ENCODE peak calls at places on chromosomes 12 and 14, in ten cellular contexts. One of them, this sample, is unnamed. For H3K27me3, the result is how much of the 10 kb centered on the place peaks cover.

GRCh38 chr12:14901228-14901562 is 15.5 kb upstream of the MGP start:
- DNase-seq in colonic mucosa: no peak
- DNase-seq in tibial nerve: no peak
- DNase-seq in cardiac muscle cell: no peak
- DNase-seq in breast epithelium: no peak
- DNase-seq in fibroblast of lung: no peak
- DNase-seq in endodermal cell: peak
- DNase-seq in keratinocyte: no peak
- DNase-seq in ovary: no peak
- DNase-seq in tibial artery: no peak
- DNase-seq in this sample: no peak

GRCh38 chr12:100672075-100672592 is 98.7 kb downstream of the GAS2L3 start:
- DNase-seq in colonic mucosa: peak
- DNase-seq in tibial nerve: no peak
- DNase-seq in cardiac muscle cell: no peak
- DNase-seq in breast epithelium: no peak
- DNase-seq in fibroblast of lung: no peak
- DNase-seq in endodermal cell: peak
- DNase-seq in keratinocyte: no peak
- DNase-seq in ovary: no peak
- DNase-seq in tibial artery: no peak
- DNase-seq in this sample: no peak

GRCh38 chr14:58639842-58640484 is 2.2 kb downstream of the DACT1 start:
- DNase-seq in colonic mucosa: peak
- DNase-seq in tibial nerve: no peak
- DNase-seq in cardiac muscle cell: peak
- DNase-seq in breast epithelium: no peak
- DNase-seq in fibroblast of lung: peak
- DNase-seq in endodermal cell: peak
- DNase-seq in keratinocyte: no peak
- DNase-seq in ovary: no peak
- DNase-seq in tibial artery: peak
- DNase-seq in this sample: no peak

GRCh38 chr12:9243999-9244649 is 35.9 kb upstream of the PZP start:
- DNase-seq in colonic mucosa: no peak
- DNase-seq in tibial nerve: no peak
- DNase-seq in cardiac muscle cell: no peak
- DNase-seq in breast epithelium: no peak
- DNase-seq in fibroblast of lung: no peak
- DNase-seq in endodermal cell: no peak
- DNase-seq in keratinocyte: no peak
- DNase-seq in ovary: no peak
- DNase-seq in tibial artery: no peak
- DNase-seq in this sample: no peak

GRCh38 chr12:25694072-25694471 is 141.0 kb upstream of the LMNTD1 start:
- DNase-seq in colonic mucosa: no peak
- DNase-seq in tibial nerve: peak
- DNase-seq in cardiac muscle cell: peak
- DNase-seq in breast epithelium: no peak
- DNase-seq in fibroblast of lung: peak
- DNase-seq in endodermal cell: no peak
- DNase-seq in keratinocyte: no peak
- DNase-seq in ovary: no peak
- DNase-seq in tibial artery: peak
- DNase-seq in this sample: no peak

GRCh38 chr14:92471919-92472318 is 41.7 kb upstream of the RIN3 start:
- DNase-seq in colonic mucosa: peak
- DNase-seq in tibial nerve: no peak
- DNase-seq in cardiac muscle cell: peak
- DNase-seq in breast epithelium: no peak
- DNase-seq in fibroblast of lung: peak
- DNase-seq in endodermal cell: peak
- DNase-seq in keratinocyte: peak
- DNase-seq in ovary: no peak
- DNase-seq in tibial artery: no peak
- DNase-seq in this sample: peak

GRCh38 chr12:77189463-77189862 is 124.1 kb upstream of the E2F7 start:
- DNase-seq in colonic mucosa: no peak
- DNase-seq in tibial nerve: no peak
- DNase-seq in cardiac muscle cell: peak
- DNase-seq in breast epithelium: no peak
- DNase-seq in fibroblast of lung: peak
- DNase-seq in endodermal cell: no peak
- DNase-seq in keratinocyte: peak
- DNase-seq in ovary: no peak
- DNase-seq in tibial artery: no peak
- DNase-seq in this sample: peak

GRCh38 chr12:130547480-130548155 is 168.5 kb downstream of the RIMBP2 start:
- DNase-seq in colonic mucosa: no peak
- DNase-seq in tibial nerve: no peak
- DNase-seq in cardiac muscle cell: no peak
- DNase-seq in breast epithelium: no peak
- DNase-seq in fibroblast of lung: no peak
- DNase-seq in endodermal cell: no peak
- DNase-seq in keratinocyte: no peak
- DNase-seq in ovary: no peak
- DNase-seq in tibial artery: no peak
- DNase-seq in this sample: no peak

GRCh38 chr12:6171409-6172015 is 28.7 kb upstream of the CD9 start:
- DNase-seq in colonic mucosa: no peak
- DNase-seq in tibial nerve: no peak
- DNase-seq in cardiac muscle cell: peak
- DNase-seq in breast epithelium: no peak
- DNase-seq in fibroblast of lung: no peak
- DNase-seq in endodermal cell: no peak
- DNase-seq in keratinocyte: no peak
- DNase-seq in ovary: peak
- DNase-seq in tibial artery: peak
- DNase-seq in this sample: no peak

GRCh38 chr12:132314516-132315233 is 14.7 kb downstream of the GALNT9 start:
- DNase-seq in colonic mucosa: no peak
- DNase-seq in tibial nerve: no peak
- DNase-seq in cardiac muscle cell: no peak
- DNase-seq in breast epithelium: no peak
- DNase-seq in fibroblast of lung: no peak
- DNase-seq in endodermal cell: no peak
- DNase-seq in keratinocyte: no peak
- DNase-seq in ovary: no peak
- DNase-seq in tibial artery: no peak
- DNase-seq in this sample: no peak
- H3K27me3 ChIP-seq in colonic mucosa: under half
- H3K27me3 ChIP-seq in tibial nerve: under half
- H3K27me3 ChIP-seq in cardiac muscle cell: under half
- H3K27me3 ChIP-seq in breast epithelium: under half
- H3K27me3 ChIP-seq in fibroblast of lung: under half
- H3K27me3 ChIP-seq in endodermal cell: under half
- H3K27me3 ChIP-seq in keratinocyte: under half
- H3K27me3 ChIP-seq in ovary: under half
- H3K27me3 ChIP-seq in tibial artery: under half
- H3K27me3 ChIP-seq in this sample: under half

GRCh38 chr12:54678131-54678530 is 30.0 kb upstream of the DCD start:
- DNase-seq in colonic mucosa: no peak
- DNase-seq in tibial nerve: no peak
- DNase-seq in cardiac muscle cell: no peak
- DNase-seq in breast epithelium: no peak
- DNase-seq in fibroblast of lung: no peak
- DNase-seq in endodermal cell: peak
- DNase-seq in keratinocyte: no peak
- DNase-seq in ovary: no peak
- DNase-seq in tibial artery: no peak
- DNase-seq in this sample: no peak
- H3K4me3 ChIP-seq in colonic mucosa: no peak
- H3K4me3 ChIP-seq in tibial nerve: no peak
- H3K4me3 ChIP-seq in cardiac muscle cell: no peak
- H3K4me3 ChIP-seq in breast epithelium: no peak
- H3K4me3 ChIP-seq in fibroblast of lung: no peak
- H3K4me3 ChIP-seq in endodermal cell: no peak
- H3K4me3 ChIP-seq in keratinocyte: no peak
- H3K4me3 ChIP-seq in ovary: no peak
- H3K4me3 ChIP-seq in tibial artery: no peak
- H3K4me3 ChIP-seq in this sample: no peak

DNA sequence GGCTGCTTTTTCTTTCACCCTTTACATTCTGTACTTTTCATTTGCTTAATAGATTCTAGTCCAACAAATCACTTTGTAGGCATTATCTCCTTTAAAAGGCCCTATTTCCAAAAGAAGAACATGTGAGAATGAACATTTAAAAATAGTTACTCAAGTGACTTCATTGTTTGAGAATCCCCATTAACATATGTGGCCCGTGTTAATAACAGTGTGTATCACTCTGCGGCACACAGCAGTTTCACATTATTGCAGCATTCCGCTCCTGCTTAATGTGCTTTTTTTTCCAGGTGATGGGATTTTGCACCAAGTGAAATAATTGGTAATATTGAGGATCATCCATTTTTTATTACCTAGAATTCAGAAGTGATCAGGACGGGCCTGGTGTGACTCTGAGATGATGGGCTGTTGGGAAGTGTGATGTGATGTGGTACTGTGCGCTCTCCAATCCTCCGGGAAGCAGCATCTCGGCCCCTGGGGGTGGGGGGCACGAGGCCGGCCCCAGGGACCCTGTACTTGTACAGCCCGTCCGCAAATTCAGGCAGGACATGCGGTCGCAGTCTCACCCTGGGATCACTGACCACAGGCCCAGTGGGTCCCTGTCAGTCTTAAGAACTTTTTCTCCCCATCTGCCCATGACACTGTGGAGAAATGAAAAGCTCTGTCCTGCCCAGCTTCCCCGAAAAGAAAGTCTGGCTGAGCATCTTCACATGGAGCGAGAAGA is 32.9 kb downstream of the SLC15A4 start:
- DNase-seq in colonic mucosa: no peak
- DNase-seq in tibial nerve: no peak
- DNase-seq in cardiac muscle cell: no peak
- DNase-seq in breast epithelium: no peak
- DNase-seq in fibroblast of lung: no peak
- DNase-seq in endodermal cell: peak
- DNase-seq in keratinocyte: no peak
- DNase-seq in ovary: no peak
- DNase-seq in tibial artery: no peak
- DNase-seq in this sample: no peak
- H3K27me3 ChIP-seq in colonic mucosa: under half
- H3K27me3 ChIP-seq in tibial nerve: under half
- H3K27me3 ChIP-seq in cardiac muscle cell: under half
- H3K27me3 ChIP-seq in breast epithelium: under half
- H3K27me3 ChIP-seq in fibroblast of lung: under half
- H3K27me3 ChIP-seq in endodermal cell: under half
- H3K27me3 ChIP-seq in keratinocyte: under half
- H3K27me3 ChIP-seq in ovary: under half
- H3K27me3 ChIP-seq in tibial artery: under half
- H3K27me3 ChIP-seq in this sample: under half

GRCh38 chr12:4274960-4275868 is 1.7 kb downstream of the CCND2 start:
- DNase-seq in colonic mucosa: peak
- DNase-seq in tibial nerve: no peak
- DNase-seq in cardiac muscle cell: no peak
- DNase-seq in breast epithelium: no peak
- DNase-seq in fibroblast of lung: peak
- DNase-seq in endodermal cell: no peak
- DNase-seq in keratinocyte: no peak
- DNase-seq in ovary: no peak
- DNase-seq in tibial artery: no peak
- DNase-seq in this sample: no peak
- H3K4me3 ChIP-seq in colonic mucosa: peak
- H3K4me3 ChIP-seq in tibial nerve: peak
- H3K4me3 ChIP-seq in cardiac muscle cell: peak
- H3K4me3 ChIP-seq in breast epithelium: peak
- H3K4me3 ChIP-seq in fibroblast of lung: peak
- H3K4me3 ChIP-seq in endodermal cell: peak
- H3K4me3 ChIP-seq in keratinocyte: peak
- H3K4me3 ChIP-seq in ovary: peak
- H3K4me3 ChIP-seq in tibial artery: peak
- H3K4me3 ChIP-seq in this sample: peak

GRCh38 chr12:122870163-122870842 is 25.6 kb downstream of the VPS37B start:
- DNase-seq in colonic mucosa: no peak
- DNase-seq in tibial nerve: no peak
- DNase-seq in cardiac muscle cell: no peak
- DNase-seq in breast epithelium: no peak
- DNase-seq in fibroblast of lung: no peak
- DNase-seq in endodermal cell: no peak
- DNase-seq in keratinocyte: no peak
- DNase-seq in ovary: no peak
- DNase-seq in tibial artery: no peak
- DNase-seq in this sample: no peak
- H3K27me3 ChIP-seq in colonic mucosa: under half
- H3K27me3 ChIP-seq in tibial nerve: under half
- H3K27me3 ChIP-seq in cardiac muscle cell: under half
- H3K27me3 ChIP-seq in breast epithelium: under half
- H3K27me3 ChIP-seq in fibroblast of lung: under half
- H3K27me3 ChIP-seq in endodermal cell: half or more
- H3K27me3 ChIP-seq in keratinocyte: under half
- H3K27me3 ChIP-seq in ovary: under half
- H3K27me3 ChIP-seq in tibial artery: under half
- H3K27me3 ChIP-seq in this sample: under half

DNA sequence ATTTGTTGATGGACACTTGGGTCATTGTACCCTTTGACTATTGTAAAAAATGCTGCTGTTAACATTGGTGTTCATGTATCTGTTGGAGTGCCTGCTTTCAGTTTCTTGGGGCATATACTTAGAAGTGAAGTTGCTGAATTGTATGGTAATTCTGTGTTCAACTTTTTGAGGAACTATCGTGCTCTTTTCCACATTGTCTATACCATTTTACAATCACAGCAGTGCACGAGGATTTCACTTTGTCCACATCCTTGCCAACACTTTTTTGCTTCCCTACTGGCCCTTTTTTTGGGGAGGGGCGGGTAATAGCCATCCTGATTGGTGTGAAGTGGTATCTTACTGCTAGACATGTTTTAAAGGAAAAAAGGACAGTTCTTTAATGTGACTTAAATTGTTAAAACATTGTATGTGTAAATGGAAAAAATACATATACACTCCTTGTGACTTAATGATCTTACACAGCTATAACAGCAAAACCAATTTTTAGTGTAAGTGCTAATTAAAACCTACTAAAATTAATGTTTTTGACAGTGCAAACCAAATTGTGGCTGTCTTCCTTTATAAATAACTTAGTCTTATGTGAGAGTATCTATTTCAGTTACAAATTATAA is 52.7 kb downstream of the WNK1 start:
- DNase-seq in colonic mucosa: no peak
- DNase-seq in tibial nerve: no peak
- DNase-seq in cardiac muscle cell: no peak
- DNase-seq in breast epithelium: no peak
- DNase-seq in fibroblast of lung: no peak
- DNase-seq in endodermal cell: no peak
- DNase-seq in keratinocyte: no peak
- DNase-seq in ovary: no peak
- DNase-seq in tibial artery: no peak
- DNase-seq in this sample: no peak
- H3K4me3 ChIP-seq in colonic mucosa: no peak
- H3K4me3 ChIP-seq in tibial nerve: no peak
- H3K4me3 ChIP-seq in cardiac muscle cell: no peak
- H3K4me3 ChIP-seq in breast epithelium: no peak
- H3K4me3 ChIP-seq in fibroblast of lung: no peak
- H3K4me3 ChIP-seq in endodermal cell: no peak
- H3K4me3 ChIP-seq in keratinocyte: no peak
- H3K4me3 ChIP-seq in ovary: no peak
- H3K4me3 ChIP-seq in tibial artery: no peak
- H3K4me3 ChIP-seq in this sample: no peak

DNA sequence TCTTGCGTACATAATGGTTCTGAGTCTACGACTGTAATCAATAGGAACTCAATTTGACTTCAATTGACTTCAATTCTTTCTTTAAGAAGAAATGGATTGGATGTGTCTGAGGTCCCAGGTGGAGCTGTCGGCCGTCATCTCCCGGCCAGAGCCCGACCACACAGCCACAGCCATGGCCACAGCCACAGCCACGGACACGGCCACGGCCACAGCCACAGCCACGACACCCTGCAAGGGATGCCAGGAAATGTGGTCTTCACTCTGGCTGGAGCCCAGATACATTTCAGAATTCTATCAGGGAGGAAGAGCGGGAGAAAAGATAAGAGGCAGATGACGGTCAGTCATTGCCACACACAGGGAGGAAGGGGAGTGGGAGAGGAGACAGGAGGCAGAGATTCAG is 58.9 kb downstream of the GALNT9 start:
- DNase-seq in colonic mucosa: no peak
- DNase-seq in tibial nerve: no peak
- DNase-seq in cardiac muscle cell: no peak
- DNase-seq in breast epithelium: no peak
- DNase-seq in fibroblast of lung: no peak
- DNase-seq in endodermal cell: no peak
- DNase-seq in keratinocyte: no peak
- DNase-seq in ovary: no peak
- DNase-seq in tibial artery: no peak
- DNase-seq in this sample: no peak
- H3K27me3 ChIP-seq in colonic mucosa: under half
- H3K27me3 ChIP-seq in tibial nerve: under half
- H3K27me3 ChIP-seq in cardiac muscle cell: under half
- H3K27me3 ChIP-seq in breast epithelium: under half
- H3K27me3 ChIP-seq in fibroblast of lung: under half
- H3K27me3 ChIP-seq in endodermal cell: under half
- H3K27me3 ChIP-seq in keratinocyte: under half
- H3K27me3 ChIP-seq in ovary: under half
- H3K27me3 ChIP-seq in tibial artery: half or more
- H3K27me3 ChIP-seq in this sample: half or more